ENCODE peak calls at places on chromosomes 2 and 18, in six cellular contexts. O, P, B, L, E and C are unnamed samples.

GRCh38 chr2:184971669-184972068 is 373.3 kb downstream of the ZNF804A start:
- ATAC-seq in O (no peak), L (no peak), P (no peak), E (no peak), B (no peak), C (no peak)

GRCh38 chr2:181570059-181570458 is 86.8 kb downstream of the CERKL start:
- ATAC-seq in B (no peak), P (no peak), O (no peak), L (no peak), E (no peak), C (no peak)

GRCh38 chr2:210713122-210713521 is 156.7 kb downstream of the CPS1 start:
- ATAC-seq in O (no peak), L (no peak), B (no peak), E (no peak), P (no peak), C (no peak)

GRCh38 chr2:39642054-39642742 is 23.5 kb upstream of the TMEM178A start:
- ATAC-seq in P (no peak), B (peak; percentile 46), O (peak; percentile 83), L (no peak), E (peak; percentile 93), C (peak; percentile 39)

GRCh38 chr2:27152796-27153464 is 4.1 kb downstream of the TCF23 start:
- ATAC-seq in B (no peak), O (no peak), E (peak; percentile 54), P (no peak), L (no peak), C (no peak)

GRCh38 chr2:127576433-127577207 is 41.1 kb downstream of the MYO7B start:
- ATAC-seq in L (no peak), B (peak; percentile 87), E (peak; percentile 100), P (no peak), O (peak; percentile 96), C (peak; percentile 49)

GRCh38 chr2:80281083-80281482 is 23.5 kb downstream of the LRRTM1 start:
- ATAC-seq in O (no peak), E (no peak), P (no peak), B (no peak), L (no peak), C (no peak)

GRCh38 chr18:33914399-33914798 is 310.3 kb downstream of the NOL4 start:
- ATAC-seq in L (no peak), B (no peak), P (no peak), E (no peak), O (no peak), C (no peak)

GRCh38 chr2:71500426-71501079 is 47.2 kb downstream of the DYSF start:
- ATAC-seq in E (no peak), O (peak; percentile 30), B (peak; percentile 36), P (no peak), L (no peak), C (no peak)

GRCh38 chr2:180670302-180671003 is 310.0 kb upstream of the UBE2E3 start:
- ATAC-seq in L (no peak), O (no peak), P (no peak), E (no peak), B (no peak), C (peak; percentile 57)

GRCh38 chr2:143428700-143429099 is 299.5 kb downstream of the ARHGAP15 start:
- ATAC-seq in B (no peak), P (no peak), L (no peak), E (no peak), O (no peak), C (no peak)

GRCh38 chr18:38019292-38019691 is 453.7 kb upstream of the CELF4 start:
- ATAC-seq in B (no peak), L (no peak), O (no peak), E (no peak), P (no peak), C (no peak)

GRCh38 chr18:46488472-46489213 is 168.4 kb downstream of the LOXHD1 start:
- ATAC-seq in O (peak; percentile 83), P (no peak), E (no peak), L (no peak), B (no peak), C (no peak)

GRCh38 chr2:222878284-222878876 is 17.5 kb downstream of the ACSL3 start:
- ATAC-seq in L (no peak), O (no peak), P (no peak), B (no peak), E (no peak), C (no peak)

GRCh38 chr18:33205777-33206176 is 234.7 kb downstream of the CCDC178 start:
- ATAC-seq in O (no peak), E (no peak), P (no peak), L (no peak), B (no peak), C (no peak)

GRCh38 chr2:122755281-122755780 is 999.9 kb downstream of the TSN start:
- ATAC-seq in B (no peak), L (no peak), P (no peak), E (no peak), O (peak; percentile 22), C (no peak)

GRCh38 chr18:5294618-5295230 is 802 bp downstream of the ZBTB14 start:
- ATAC-seq in L (peak; percentile 1), B (no peak), P (peak; percentile 36), E (peak; percentile 2), O (no peak), C (no peak)

GRCh38 chr2:238238766-238239551 is 879 bp downstream of the HES6 start:
- ATAC-seq in B (no peak), E (no peak), L (peak; percentile 30), O (no peak), P (no peak), C (no peak)

GRCh38 chr2:28951910-28952805 is 28.9 kb upstream of the TOGARAM2 start:
- ATAC-seq in B (peak; percentile 63), O (peak; percentile 87), L (peak; percentile 52), P (no peak), E (peak; percentile 24), C (peak; percentile 71)

GRCh38 chr18:8416212-8417019 is 192.8 kb upstream of the RAB12 start:
- ATAC-seq in E (peak; percentile 42), P (no peak), B (no peak), O (peak; percentile 52), L (peak; percentile 29), C (no peak)

GRCh38 chr2:174040417-174040701 is 75.2 kb upstream of the SP3 start:
- ATAC-seq in E (no peak), O (no peak), P (no peak), L (no peak), B (no peak), C (no peak)

GRCh38 chr2:36433311-36434217 is 78.0 kb downstream of the CRIM1 start:
- ATAC-seq in L (no peak), E (peak; percentile 50), B (peak; percentile 73), O (peak; percentile 57), P (no peak), C (peak; percentile 81)

GRCh38 chr2:71807969-71808451 is 339.7 kb downstream of the CYP26B1 start:
- ATAC-seq in O (peak; percentile 96), P (no peak), L (no peak), B (no peak), E (peak; percentile 11), C (peak; percentile 21)

GRCh38 chr2:151767536-151767935 is 33.3 kb upstream of the NEB start:
- ATAC-seq in B (no peak), O (no peak), P (no peak), L (no peak), E (no peak), C (no peak)

GRCh38 chr2:216522892-216523502 is 24.4 kb downstream of the RPL37A start:
- ATAC-seq in B (no peak), O (no peak), P (no peak), L (no peak), E (no peak), C (no peak)

GRCh38 chr2:202375611-202376408 is at the start of gene BMPR2:
- ATAC-seq in E (peak; percentile 80), O (peak; percentile 91), P (peak; percentile 81), B (peak; percentile 93), L (peak; percentile 95), C (peak; percentile 95)

GRCh38 chr2:232624554-232624842 is 8.9 kb upstream of the EFHD1 start:
- ATAC-seq in B (no peak), L (no peak), O (no peak), P (no peak), E (no peak), C (no peak)

GRCh38 chr18:13145636-13146190 is 72.8 kb upstream of the LDLRAD4 start:
- ATAC-seq in L (no peak), E (no peak), B (no peak), O (no peak), P (no peak), C (no peak)

GRCh38 chr18:79465392-79465991 is 69.8 kb downstream of the NFATC1 start:
- ATAC-seq in O (peak; percentile 61), B (no peak), L (no peak), E (peak; percentile 53), P (no peak), C (peak; percentile 33)

GRCh38 chr2:177692828-177693269 is 300.3 kb downstream of the AGPS start:
- ATAC-seq in E (no peak), P (no peak), O (no peak), L (no peak), B (no peak), C (peak; percentile 97)

GRCh38 chr18:44733754-44734465 is 53.2 kb downstream of the SETBP1 start:
- ATAC-seq in O (no peak), P (no peak), L (no peak), B (no peak), E (peak; percentile 22), C (no peak)

GRCh38 chr18:2222270-2223185 is 348.8 kb downstream of the METTL4 start:
- ATAC-seq in B (no peak), P (no peak), L (no peak), O (no peak), E (no peak), C (peak; percentile 84)

GRCh38 chr2:10375570-10376266 is 72.4 kb downstream of the ODC1 start:
- ATAC-seq in O (no peak), B (no peak), L (no peak), E (no peak), P (no peak), C (no peak)

GRCh38 chr2:127512362-127512761 is 13.9 kb downstream of the IWS1 start:
- ATAC-seq in L (no peak), B (no peak), P (no peak), E (no peak), O (no peak), C (no peak)

GRCh38 chr2:108323619-108324018 is 34.9 kb downstream of the SULT1C2 start:
- ATAC-seq in B (no peak), L (no peak), O (no peak), P (no peak), E (no peak), C (no peak)